ENCODE peak calls at places on chromosomes 1 and 21, in six cellular contexts. One of them, this sample, is unnamed.

GRCh38 chr1:38533772-38534472 is 325.6 kb downstream of the RRAGC start:
- DNase-seq in bronchial epithelial cell: peak
- DNase-seq in choroid plexus epithelial cell: no peak
- DNase-seq in AG04449: no peak
- DNase-seq in A549: no peak
- DNase-seq in coronary artery: no peak
- DNase-seq in this sample: no peak

GRCh38 chr1:67460648-67461500 is 30.7 kb upstream of the SERBP1 start:
- DNase-seq in bronchial epithelial cell: peak
- DNase-seq in choroid plexus epithelial cell: no peak
- DNase-seq in AG04449: no peak
- DNase-seq in A549: no peak
- DNase-seq in coronary artery: peak
- DNase-seq in this sample: peak

GRCh38 chr1:154866995-154867795 is 2.9 kb downstream of the KCNN3 start:
- DNase-seq in bronchial epithelial cell: peak
- DNase-seq in choroid plexus epithelial cell: peak
- DNase-seq in AG04449: peak
- DNase-seq in A549: no peak
- DNase-seq in coronary artery: no peak
- DNase-seq in this sample: peak

GRCh38 chr1:204961765-204962419 is 81.1 kb upstream of the CNTN2 start:
- DNase-seq in bronchial epithelial cell: no peak
- DNase-seq in choroid plexus epithelial cell: no peak
- DNase-seq in AG04449: no peak
- DNase-seq in A549: no peak
- DNase-seq in coronary artery: no peak
- DNase-seq in this sample: no peak

GRCh38 chr1:183609313-183609712 is 19.1 kb upstream of the NCF2 start:
- DNase-seq in bronchial epithelial cell: peak
- DNase-seq in choroid plexus epithelial cell: peak
- DNase-seq in AG04449: no peak
- DNase-seq in A549: peak
- DNase-seq in coronary artery: peak
- DNase-seq in this sample: peak

GRCh38 chr1:30758785-30759380 is 1.3 kb upstream of the LAPTM5 start:
- DNase-seq in bronchial epithelial cell: peak
- DNase-seq in choroid plexus epithelial cell: peak
- DNase-seq in AG04449: no peak
- DNase-seq in A549: peak
- DNase-seq in coronary artery: no peak
- DNase-seq in this sample: peak

GRCh38 chr21:45541221-45542039 is 810 bp downstream of the SLC19A1 start:
- DNase-seq in bronchial epithelial cell: peak
- DNase-seq in choroid plexus epithelial cell: peak
- DNase-seq in AG04449: no peak
- DNase-seq in A549: peak
- DNase-seq in coronary artery: peak
- DNase-seq in this sample: peak

GRCh38 chr1:86773331-86774288 is 69.2 kb downstream of the SH3GLB1 start:
- DNase-seq in bronchial epithelial cell: peak
- DNase-seq in choroid plexus epithelial cell: peak
- DNase-seq in AG04449: no peak
- DNase-seq in A549: no peak
- DNase-seq in coronary artery: no peak
- DNase-seq in this sample: peak

GRCh38 chr1:232473319-232473718 is 156.6 kb downstream of the SIPA1L2 start:
- DNase-seq in bronchial epithelial cell: no peak
- DNase-seq in choroid plexus epithelial cell: peak
- DNase-seq in AG04449: no peak
- DNase-seq in A549: peak
- DNase-seq in coronary artery: no peak
- DNase-seq in this sample: no peak

GRCh38 chr1:238409191-238409846 is 518.6 kb upstream of the ZP4 start:
- DNase-seq in bronchial epithelial cell: peak
- DNase-seq in choroid plexus epithelial cell: peak
- DNase-seq in AG04449: peak
- DNase-seq in A549: no peak
- DNase-seq in coronary artery: no peak
- DNase-seq in this sample: peak

GRCh38 chr1:58249729-58250586 is 296.6 kb downstream of the OMA1 start:
- DNase-seq in bronchial epithelial cell: peak
- DNase-seq in choroid plexus epithelial cell: peak
- DNase-seq in AG04449: no peak
- DNase-seq in A549: no peak
- DNase-seq in coronary artery: no peak
- DNase-seq in this sample: peak

GRCh38 chr1:145918992-145919939 is 749 bp upstream of the PEX11B start:
- DNase-seq in bronchial epithelial cell: peak
- DNase-seq in choroid plexus epithelial cell: peak
- DNase-seq in AG04449: no peak
- DNase-seq in A549: peak
- DNase-seq in coronary artery: no peak
- DNase-seq in this sample: peak

GRCh38 chr1:202283379-202283844 is 58.3 kb downstream of the UBE2T start:
- DNase-seq in bronchial epithelial cell: peak
- DNase-seq in choroid plexus epithelial cell: peak
- DNase-seq in AG04449: peak
- DNase-seq in A549: peak
- DNase-seq in coronary artery: no peak
- DNase-seq in this sample: peak

DNA sequence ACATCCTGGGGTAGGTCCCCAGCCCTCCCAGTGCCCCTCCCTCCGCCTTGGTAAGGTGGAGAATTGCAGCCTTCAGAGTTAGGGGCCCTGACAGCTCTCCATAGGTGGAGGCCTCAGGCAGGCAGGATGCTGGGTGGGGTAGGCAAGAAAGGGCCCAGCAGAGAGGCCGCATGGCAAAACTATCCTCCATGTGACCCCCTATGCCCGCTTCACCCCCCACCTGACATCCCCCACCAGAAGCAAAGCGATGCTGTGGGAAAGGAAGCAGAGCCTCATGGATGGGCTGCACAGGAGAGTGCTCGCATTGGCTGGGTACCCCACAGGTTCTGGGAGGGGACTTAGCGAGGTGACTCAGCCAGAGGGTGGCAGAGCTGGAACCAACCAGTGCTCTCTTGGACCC is 1.6 kb downstream of the S100A9 start:
- DNase-seq in bronchial epithelial cell: no peak
- DNase-seq in choroid plexus epithelial cell: no peak
- DNase-seq in AG04449: no peak
- DNase-seq in A549: no peak
- DNase-seq in coronary artery: peak
- DNase-seq in this sample: peak
- H3K4me3 ChIP-seq in bronchial epithelial cell: no peak
- H3K4me3 ChIP-seq in choroid plexus epithelial cell: no peak
- H3K4me3 ChIP-seq in AG04449: no peak
- H3K4me3 ChIP-seq in A549: no peak
- H3K4me3 ChIP-seq in coronary artery: peak
- H3K4me3 ChIP-seq in this sample: no peak

GRCh38 chr1:35555601-35556477 is 1.4 kb downstream of the KIAA0319L start:
- DNase-seq in bronchial epithelial cell: peak
- DNase-seq in choroid plexus epithelial cell: peak
- DNase-seq in AG04449: no peak
- DNase-seq in A549: peak
- DNase-seq in coronary artery: no peak
- DNase-seq in this sample: peak

GRCh38 chr1:35556494-35557117 is 597 bp downstream of the KIAA0319L start:
- DNase-seq in bronchial epithelial cell: no peak
- DNase-seq in choroid plexus epithelial cell: no peak
- DNase-seq in AG04449: no peak
- DNase-seq in A549: no peak
- DNase-seq in coronary artery: no peak
- DNase-seq in this sample: no peak

GRCh38 chr1:35557118-35557610 is at the start of gene KIAA0319L:
- DNase-seq in bronchial epithelial cell: no peak
- DNase-seq in choroid plexus epithelial cell: no peak
- DNase-seq in AG04449: no peak
- DNase-seq in A549: peak
- DNase-seq in coronary artery: no peak
- DNase-seq in this sample: peak

GRCh38 chr1:35555212-35555584 is 2.0 kb downstream of the KIAA0319L start:
- DNase-seq in bronchial epithelial cell: no peak
- DNase-seq in choroid plexus epithelial cell: no peak
- DNase-seq in AG04449: no peak
- DNase-seq in A549: no peak
- DNase-seq in coronary artery: no peak
- DNase-seq in this sample: no peak

GRCh38 chr1:35554261-35555211 is 2.7 kb downstream of the KIAA0319L start:
- DNase-seq in bronchial epithelial cell: peak
- DNase-seq in choroid plexus epithelial cell: no peak
- DNase-seq in AG04449: no peak
- DNase-seq in A549: no peak
- DNase-seq in coronary artery: no peak
- DNase-seq in this sample: no peak
- H3K4me3 ChIP-seq in bronchial epithelial cell: no peak
- H3K4me3 ChIP-seq in choroid plexus epithelial cell: no peak
- H3K4me3 ChIP-seq in AG04449: no peak
- H3K4me3 ChIP-seq in A549: no peak
- H3K4me3 ChIP-seq in coronary artery: no peak
- H3K4me3 ChIP-seq in this sample: peak

DNA sequence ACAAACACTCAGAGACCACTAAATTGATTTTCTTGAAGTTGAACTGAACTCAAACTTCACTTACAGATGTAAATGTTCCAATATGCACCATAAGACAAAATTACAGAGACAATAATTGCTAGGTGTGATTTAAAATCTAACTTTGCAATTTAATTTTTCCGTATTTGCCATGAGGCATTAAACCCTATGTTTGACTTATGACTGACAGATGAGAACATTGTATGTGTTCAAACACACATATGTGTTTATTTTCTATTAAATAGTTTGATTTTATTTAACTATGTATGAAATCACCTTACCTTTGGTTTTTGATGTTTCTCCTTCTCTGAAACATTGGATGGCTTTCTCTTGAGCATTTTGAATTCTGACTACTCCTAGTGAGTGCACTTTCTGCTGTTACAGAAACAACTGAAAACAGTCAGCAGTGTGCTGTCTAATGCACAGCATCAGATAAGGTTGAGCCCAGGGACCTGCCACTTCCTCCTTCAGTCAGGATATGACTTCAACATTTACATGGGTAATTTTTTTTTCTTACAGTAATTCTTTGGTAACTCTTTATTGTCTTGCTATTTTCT is at the start of gene SAMSN1:
- DNase-seq in bronchial epithelial cell: peak
- DNase-seq in choroid plexus epithelial cell: peak
- DNase-seq in AG04449: no peak
- DNase-seq in A549: no peak
- DNase-seq in coronary artery: no peak
- DNase-seq in this sample: no peak
- H3K4me3 ChIP-seq in bronchial epithelial cell: no peak
- H3K4me3 ChIP-seq in choroid plexus epithelial cell: no peak
- H3K4me3 ChIP-seq in AG04449: no peak
- H3K4me3 ChIP-seq in A549: no peak
- H3K4me3 ChIP-seq in coronary artery: peak
- H3K4me3 ChIP-seq in this sample: no peak

DNA sequence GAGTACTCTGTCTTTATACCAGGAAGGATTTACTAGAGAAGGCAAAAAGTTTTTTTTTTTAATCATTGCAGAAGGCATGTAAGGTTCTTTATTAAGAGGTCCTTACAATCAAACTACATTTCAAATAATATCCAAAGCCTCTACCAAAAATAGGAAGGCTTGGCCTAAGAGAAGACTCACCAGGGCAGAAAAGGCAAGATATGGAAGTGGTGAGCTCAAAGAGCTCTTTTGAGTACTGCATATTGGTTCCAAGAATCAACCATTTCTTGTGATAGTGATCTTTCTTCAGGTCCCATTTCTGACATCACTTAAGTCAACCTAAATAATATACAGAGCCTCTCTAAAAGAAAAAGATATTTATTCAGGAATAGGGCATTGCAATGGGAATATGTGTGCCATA is 153.2 kb downstream of the FASLG start:
- DNase-seq in bronchial epithelial cell: no peak
- DNase-seq in choroid plexus epithelial cell: no peak
- DNase-seq in AG04449: no peak
- DNase-seq in A549: no peak
- DNase-seq in coronary artery: no peak
- DNase-seq in this sample: no peak
- H3K4me3 ChIP-seq in bronchial epithelial cell: no peak
- H3K4me3 ChIP-seq in choroid plexus epithelial cell: no peak
- H3K4me3 ChIP-seq in AG04449: no peak
- H3K4me3 ChIP-seq in A549: no peak
- H3K4me3 ChIP-seq in coronary artery: no peak
- H3K4me3 ChIP-seq in this sample: no peak

GRCh38 chr1:230121950-230122349 is 54.9 kb downstream of the GALNT2 start:
- DNase-seq in bronchial epithelial cell: no peak
- DNase-seq in choroid plexus epithelial cell: no peak
- DNase-seq in AG04449: no peak
- DNase-seq in A549: no peak
- DNase-seq in coronary artery: no peak
- DNase-seq in this sample: no peak
- H3K4me3 ChIP-seq in bronchial epithelial cell: no peak
- H3K4me3 ChIP-seq in choroid plexus epithelial cell: no peak
- H3K4me3 ChIP-seq in AG04449: no peak
- H3K4me3 ChIP-seq in A549: no peak
- H3K4me3 ChIP-seq in coronary artery: no peak
- H3K4me3 ChIP-seq in this sample: no peak

GRCh38 chr1:162928141-162928540 is 67.2 kb upstream of the CCDC190 start:
- DNase-seq in bronchial epithelial cell: no peak
- DNase-seq in choroid plexus epithelial cell: no peak
- DNase-seq in AG04449: no peak
- DNase-seq in A549: no peak
- DNase-seq in coronary artery: no peak
- DNase-seq in this sample: no peak

GRCh38 chr1:162926906-162927305 is 65.9 kb upstream of the CCDC190 start:
- DNase-seq in bronchial epithelial cell: no peak
- DNase-seq in choroid plexus epithelial cell: no peak
- DNase-seq in AG04449: no peak
- DNase-seq in A549: no peak
- DNase-seq in coronary artery: no peak
- DNase-seq in this sample: no peak

GRCh38 chr1:162927421-162927820 is 66.4 kb upstream of the CCDC190 start:
- DNase-seq in bronchial epithelial cell: no peak
- DNase-seq in choroid plexus epithelial cell: no peak
- DNase-seq in AG04449: no peak
- DNase-seq in A549: no peak
- DNase-seq in coronary artery: no peak
- DNase-seq in this sample: no peak

GRCh38 chr1:162930532-162931438 is 69.8 kb upstream of the CCDC190 start:
- DNase-seq in bronchial epithelial cell: no peak
- DNase-seq in choroid plexus epithelial cell: no peak
- DNase-seq in AG04449: no peak
- DNase-seq in A549: no peak
- DNase-seq in coronary artery: no peak
- DNase-seq in this sample: no peak

GRCh38 chr1:162929177-162929576 is 68.2 kb upstream of the CCDC190 start:
- DNase-seq in bronchial epithelial cell: no peak
- DNase-seq in choroid plexus epithelial cell: no peak
- DNase-seq in AG04449: no peak
- DNase-seq in A549: no peak
- DNase-seq in coronary artery: no peak
- DNase-seq in this sample: no peak
- H3K4me3 ChIP-seq in bronchial epithelial cell: no peak
- H3K4me3 ChIP-seq in choroid plexus epithelial cell: no peak
- H3K4me3 ChIP-seq in AG04449: no peak
- H3K4me3 ChIP-seq in A549: no peak
- H3K4me3 ChIP-seq in coronary artery: no peak
- H3K4me3 ChIP-seq in this sample: no peak